ENCODE peak calls at places on chromosomes 1 and 21, in ten cellular contexts. Q is NCI-H1694 treated with DMSO at 0.1 percent for 48 hours; M is MM.1S; B is activated naive CD4-positive, alpha-beta T cell treated with anti-CD3 and anti-CD28 coated beads for 36 hours; U is GF-D8; A is uterus; V is brain microvascular endothelial cell; F is CMK; X is HuH-7; K is nephron progenitor cell. N is an unnamed sample.

GRCh38 chr1:47843781-47844555 is 153.2 kb downstream of the TRABD2B start:
- DNase-seq in Q (no peak), M (no peak), B (no peak), U (no peak), A (no peak), V (no peak), F (no peak), X (no peak), K (peak; percentile 32), N (no peak)

GRCh38 chr21:35252831-35253230 is 203.7 kb upstream of the RUNX1 start:
- DNase-seq in Q (no peak), M (no peak), B (peak; percentile 63), U (no peak), A (no peak), V (no peak), F (no peak), X (no peak), K (no peak), N (no peak)

GRCh38 chr1:1430114-1430982 is 5.1 kb upstream of the VWA1 start:
- DNase-seq in Q (peak; percentile 30), M (no peak), B (no peak), U (no peak), A (peak; percentile 87), V (no peak), F (no peak), X (no peak), K (peak; percentile 62), N (peak; percentile 71)

GRCh38 chr21:15520811-15521643 is 208.8 kb upstream of the USP25 start:
- DNase-seq in Q (no peak), M (no peak), B (no peak), U (no peak), A (no peak), V (no peak), F (no peak), X (no peak), K (no peak), N (no peak)

GRCh38 chr1:53860967-53861411 is 22.9 kb upstream of the NDC1 start:
- DNase-seq in Q (peak; percentile 72), M (peak; percentile 58), B (peak; percentile 67), U (no peak), A (peak; percentile 38), V (peak; percentile 16), F (peak; percentile 64), X (peak; percentile 52), K (peak; percentile 45), N (no peak)

GRCh38 chr1:215542301-215542700 is 24.8 kb upstream of the KCTD3 start:
- DNase-seq in Q (no peak), M (no peak), B (no peak), U (no peak), A (no peak), V (no peak), F (no peak), X (no peak), K (no peak), N (no peak)

GRCh38 chr1:185292237-185292636 is 24.8 kb downstream of the IVNS1ABP start:
- DNase-seq in Q (no peak), M (no peak), B (no peak), U (peak; percentile 19), A (no peak), V (no peak), F (no peak), X (no peak), K (no peak), N (peak; percentile 68)

GRCh38 chr1:47533176-47534039 is 95.6 kb downstream of the FOXD2 start:
- DNase-seq in Q (peak; percentile 58), M (peak; percentile 11), B (no peak), U (no peak), A (peak; percentile 56), V (peak; percentile 75), F (no peak), X (no peak), K (peak; percentile 77), N (peak; percentile 44)

GRCh38 chr1:147273409-147274307 is 31.2 kb downstream of the CHD1L start:
- DNase-seq in Q (peak; percentile 76), M (peak; percentile 73), B (peak; percentile 42), U (no peak), A (peak; percentile 40), V (peak; percentile 76), F (peak; percentile 36), X (peak; percentile 32), K (peak; percentile 7), N (no peak)

GRCh38 chr1:206705744-206706297 is 21.1 kb downstream of the MAPKAPK2 start:
- DNase-seq in Q (peak; percentile 68), M (no peak), B (no peak), U (no peak), A (no peak), V (no peak), F (no peak), X (no peak), K (no peak), N (no peak)

GRCh38 chr1:202302166-202302565 is 39.6 kb downstream of the UBE2T start:
- DNase-seq in Q (no peak), M (no peak), B (no peak), U (no peak), A (no peak), V (no peak), F (no peak), X (no peak), K (no peak), N (no peak)

GRCh38 chr1:97621955-97622354 is 298.9 kb downstream of the DPYD start:
- DNase-seq in Q (no peak), M (no peak), B (no peak), U (no peak), A (no peak), V (no peak), F (no peak), X (no peak), K (no peak), N (no peak)

GRCh38 chr1:90361026-90361425 is 356.1 kb downstream of the BARHL2 start:
- DNase-seq in Q (no peak), M (no peak), B (no peak), U (no peak), A (no peak), V (no peak), F (no peak), X (no peak), K (no peak), N (no peak)

GRCh38 chr1:61124691-61125090 is 42.3 kb downstream of the NFIA start:
- DNase-seq in Q (peak; percentile 79), M (no peak), B (no peak), U (no peak), A (no peak), V (no peak), F (no peak), X (no peak), K (no peak), N (no peak)

GRCh38 chr1:218718216-218718615 is 373.1 kb downstream of the TGFB2 start:
- DNase-seq in Q (no peak), M (no peak), B (no peak), U (no peak), A (no peak), V (no peak), F (no peak), X (no peak), K (no peak), N (no peak)

GRCh38 chr1:234722267-234722704 is 112.3 kb upstream of the IRF2BP2 start:
- DNase-seq in Q (no peak), M (no peak), B (no peak), U (no peak), A (peak; percentile 75), V (no peak), F (no peak), X (no peak), K (no peak), N (no peak)

GRCh38 chr1:213914351-213914750 is 73.4 kb upstream of the PROX1 start:
- DNase-seq in Q (peak; percentile 42), M (no peak), B (no peak), U (no peak), A (no peak), V (no peak), F (no peak), X (no peak), K (no peak), N (no peak)

GRCh38 chr1:5267603-5268235 is 613.3 kb downstream of the AJAP1 start:
- DNase-seq in Q (no peak), M (no peak), B (no peak), U (no peak), A (no peak), V (no peak), F (no peak), X (no peak), K (no peak), N (no peak)

GRCh38 chr1:169809370-169810095 is 14.8 kb upstream of the METTL18 start:
- DNase-seq in Q (no peak), M (peak; percentile 42), B (peak; percentile 10), U (no peak), A (no peak), V (peak; percentile 18), F (peak; percentile 25), X (peak; percentile 33), K (peak; percentile 15), N (no peak)

GRCh38 chr1:33256335-33256700 is at the start of gene ZNF362:
- DNase-seq in Q (no peak), M (peak; percentile 67), B (peak; percentile 64), U (peak; percentile 2), A (peak; percentile 55), V (peak; percentile 49), F (no peak), X (peak; percentile 56), K (peak; percentile 76), N (peak; percentile 53)

GRCh38 chr1:110390692-110391232 is at the start of gene SLC16A4:
- DNase-seq in Q (peak; percentile 77), M (no peak), B (no peak), U (no peak), A (no peak), V (peak; percentile 53), F (no peak), X (no peak), K (peak; percentile 5), N (no peak)